ENCODE peak calls at places on chromosome 16, in five cellular contexts. One of them, this sample, is unnamed.

GRCh38 chr16:83842755-83843507 is 35.2 kb downstream of the HSBP1 start:
- DNase-seq in foreskin fibroblast: no peak
- DNase-seq in ovary: no peak
- DNase-seq in astrocyte of the spinal cord: no peak
- DNase-seq in heart left ventricle: no peak
- DNase-seq in this sample: no peak

GRCh38 chr16:383326-384020 is 1.7 kb upstream of the PGAP6 start:
- DNase-seq in ovary: no peak
- DNase-seq in astrocyte of the spinal cord: no peak
- DNase-seq in foreskin fibroblast: no peak
- DNase-seq in heart left ventricle: peak
- DNase-seq in this sample: no peak

GRCh38 chr16:58029410-58029809 is 3.9 kb downstream of the MMP15 start:
- DNase-seq in heart left ventricle: no peak
- DNase-seq in ovary: no peak
- DNase-seq in foreskin fibroblast: no peak
- DNase-seq in astrocyte of the spinal cord: no peak
- DNase-seq in this sample: no peak

GRCh38 chr16:28504707-28505404 is 1.8 kb downstream of the IL27 start:
- DNase-seq in astrocyte of the spinal cord: no peak
- DNase-seq in ovary: no peak
- DNase-seq in heart left ventricle: no peak
- DNase-seq in foreskin fibroblast: no peak
- DNase-seq in this sample: no peak

GRCh38 chr16:21169249-21169981 is 10.9 kb downstream of the LDAF1 start:
- DNase-seq in foreskin fibroblast: peak
- DNase-seq in heart left ventricle: no peak
- DNase-seq in ovary: no peak
- DNase-seq in astrocyte of the spinal cord: peak
- DNase-seq in this sample: peak

GRCh38 chr16:30010817-30011504 is at the start of gene DOC2A:
- DNase-seq in foreskin fibroblast: no peak
- DNase-seq in astrocyte of the spinal cord: no peak
- DNase-seq in ovary: no peak
- DNase-seq in heart left ventricle: no peak
- DNase-seq in this sample: no peak

GRCh38 chr16:81231014-81231413 is 7.5 kb upstream of the BCO1 start:
- DNase-seq in ovary: no peak
- DNase-seq in astrocyte of the spinal cord: no peak
- DNase-seq in heart left ventricle: no peak
- DNase-seq in foreskin fibroblast: no peak
- DNase-seq in this sample: no peak

GRCh38 chr16:56617212-56618085 is 8.1 kb upstream of the MT1E start:
- DNase-seq in ovary: peak
- DNase-seq in astrocyte of the spinal cord: peak
- DNase-seq in foreskin fibroblast: peak
- DNase-seq in heart left ventricle: peak
- DNase-seq in this sample: peak

GRCh38 chr16:66270333-66270927 is 96.1 kb upstream of the CDH5 start:
- DNase-seq in astrocyte of the spinal cord: peak
- DNase-seq in ovary: peak
- DNase-seq in heart left ventricle: peak
- DNase-seq in foreskin fibroblast: no peak
- DNase-seq in this sample: peak

GRCh38 chr16:63922563-63922962 is 1199.3 kb downstream of the CDH11 start:
- DNase-seq in ovary: no peak
- DNase-seq in astrocyte of the spinal cord: peak
- DNase-seq in heart left ventricle: no peak
- DNase-seq in foreskin fibroblast: no peak
- DNase-seq in this sample: peak

GRCh38 chr16:88923926-88924833 is 52.8 kb downstream of the CBFA2T3 start:
- DNase-seq in heart left ventricle: no peak
- DNase-seq in foreskin fibroblast: no peak
- DNase-seq in ovary: no peak
- DNase-seq in astrocyte of the spinal cord: no peak
- DNase-seq in this sample: no peak

GRCh38 chr16:66619534-66620418 is 15.3 kb downstream of the CMTM3 start:
- DNase-seq in astrocyte of the spinal cord: peak
- DNase-seq in foreskin fibroblast: peak
- DNase-seq in heart left ventricle: no peak
- DNase-seq in ovary: no peak
- DNase-seq in this sample: peak

GRCh38 chr16:72938426-72939164 is 109.3 kb downstream of the ZFHX3 start:
- DNase-seq in astrocyte of the spinal cord: peak
- DNase-seq in ovary: peak
- DNase-seq in foreskin fibroblast: peak
- DNase-seq in heart left ventricle: peak
- DNase-seq in this sample: peak

GRCh38 chr16:65754799-65755691 is 611.4 kb upstream of the CDH5 start:
- DNase-seq in heart left ventricle: no peak
- DNase-seq in foreskin fibroblast: no peak
- DNase-seq in astrocyte of the spinal cord: no peak
- DNase-seq in ovary: peak
- DNase-seq in this sample: peak

GRCh38 chr16:79547085-79547484 is 53.5 kb downstream of the MAF start:
- DNase-seq in astrocyte of the spinal cord: no peak
- DNase-seq in foreskin fibroblast: no peak
- DNase-seq in ovary: no peak
- DNase-seq in heart left ventricle: no peak
- DNase-seq in this sample: no peak

GRCh38 chr16:12716658-12717057 is 87.0 kb downstream of the CPPED1 start:
- DNase-seq in ovary: no peak
- DNase-seq in foreskin fibroblast: no peak
- DNase-seq in heart left ventricle: no peak
- DNase-seq in astrocyte of the spinal cord: no peak
- DNase-seq in this sample: no peak

GRCh38 chr16:20023190-20023589 is 50.5 kb downstream of the GPR139 start:
- DNase-seq in astrocyte of the spinal cord: peak
- DNase-seq in heart left ventricle: no peak
- DNase-seq in ovary: no peak
- DNase-seq in foreskin fibroblast: peak
- DNase-seq in this sample: peak

GRCh38 chr16:9484436-9484835 is 393.0 kb downstream of the HAPSTR1 start:
- DNase-seq in heart left ventricle: no peak
- DNase-seq in astrocyte of the spinal cord: no peak
- DNase-seq in foreskin fibroblast: no peak
- DNase-seq in ovary: no peak
- DNase-seq in this sample: no peak

GRCh38 chr16:82476786-82477185 is 150.0 kb upstream of the CDH13 start:
- DNase-seq in heart left ventricle: no peak
- DNase-seq in astrocyte of the spinal cord: no peak
- DNase-seq in ovary: no peak
- DNase-seq in foreskin fibroblast: no peak
- DNase-seq in this sample: no peak

GRCh38 chr16:49858200-49859129 is 2.6 kb upstream of the ZNF423 start:
- DNase-seq in heart left ventricle: peak
- DNase-seq in astrocyte of the spinal cord: no peak
- DNase-seq in ovary: peak
- DNase-seq in foreskin fibroblast: peak
- DNase-seq in this sample: peak

GRCh38 chr16:67800252-67801046 is 5.9 kb downstream of the RANBP10 start:
- DNase-seq in ovary: no peak
- DNase-seq in foreskin fibroblast: peak
- DNase-seq in heart left ventricle: peak
- DNase-seq in astrocyte of the spinal cord: no peak
- DNase-seq in this sample: peak

GRCh38 chr16:74605746-74606520 is 981 bp downstream of the GLG1 start:
- DNase-seq in ovary: no peak
- DNase-seq in heart left ventricle: no peak
- DNase-seq in foreskin fibroblast: no peak
- DNase-seq in astrocyte of the spinal cord: no peak
- DNase-seq in this sample: no peak

GRCh38 chr16:3009568-3010390 is 2.9 kb upstream of the CLDN9 start:
- DNase-seq in heart left ventricle: no peak
- DNase-seq in astrocyte of the spinal cord: no peak
- DNase-seq in foreskin fibroblast: no peak
- DNase-seq in ovary: no peak
- DNase-seq in this sample: no peak

GRCh38 chr16:66189951-66190350 is 176.5 kb upstream of the CDH5 start:
- DNase-seq in ovary: no peak
- DNase-seq in foreskin fibroblast: peak
- DNase-seq in astrocyte of the spinal cord: peak
- DNase-seq in heart left ventricle: no peak
- DNase-seq in this sample: peak

GRCh38 chr16:57277586-57277985 is 6.9 kb downstream of the PLLP start:
- DNase-seq in ovary: no peak
- DNase-seq in astrocyte of the spinal cord: peak
- DNase-seq in heart left ventricle: no peak
- DNase-seq in foreskin fibroblast: peak
- DNase-seq in this sample: peak

GRCh38 chr16:60120586-60120985 is 1386.5 kb upstream of the GOT2 start:
- DNase-seq in astrocyte of the spinal cord: no peak
- DNase-seq in ovary: no peak
- DNase-seq in foreskin fibroblast: no peak
- DNase-seq in heart left ventricle: no peak
- DNase-seq in this sample: no peak

GRCh38 chr16:57091200-57091989 is 988 bp upstream of the CPNE2 start:
- DNase-seq in foreskin fibroblast: peak
- DNase-seq in astrocyte of the spinal cord: peak
- DNase-seq in ovary: peak
- DNase-seq in heart left ventricle: no peak
- DNase-seq in this sample: peak

GRCh38 chr16:21159281-21159951 is 942 bp downstream of the LDAF1 start:
- DNase-seq in astrocyte of the spinal cord: no peak
- DNase-seq in ovary: peak
- DNase-seq in foreskin fibroblast: no peak
- DNase-seq in heart left ventricle: peak
- DNase-seq in this sample: no peak

GRCh38 chr16:85565796-85566501 is 47.2 kb upstream of the GSE1 start:
- DNase-seq in astrocyte of the spinal cord: no peak
- DNase-seq in ovary: no peak
- DNase-seq in heart left ventricle: no peak
- DNase-seq in foreskin fibroblast: no peak
- DNase-seq in this sample: no peak
- H3K4me3 ChIP-seq in astrocyte of the spinal cord: no peak
- H3K4me3 ChIP-seq in ovary: no peak
- H3K4me3 ChIP-seq in heart left ventricle: no peak
- H3K4me3 ChIP-seq in foreskin fibroblast: no peak
- H3K4me3 ChIP-seq in this sample: no peak

GRCh38 chr16:4811242-4811641 is 8.8 kb upstream of the ROGDI start:
- DNase-seq in foreskin fibroblast: no peak
- DNase-seq in astrocyte of the spinal cord: no peak
- DNase-seq in ovary: no peak
- DNase-seq in heart left ventricle: no peak
- DNase-seq in this sample: no peak

GRCh38 chr16:4811773-4812172 is 9.3 kb upstream of the ROGDI start:
- DNase-seq in ovary: no peak
- DNase-seq in heart left ventricle: no peak
- DNase-seq in astrocyte of the spinal cord: no peak
- DNase-seq in foreskin fibroblast: no peak
- DNase-seq in this sample: no peak

GRCh38 chr16:4814046-4814445 is 11.6 kb upstream of the ROGDI start:
- DNase-seq in ovary: no peak
- DNase-seq in foreskin fibroblast: no peak
- DNase-seq in heart left ventricle: no peak
- DNase-seq in astrocyte of the spinal cord: no peak
- DNase-seq in this sample: no peak

GRCh38 chr16:4813251-4814003 is 11.0 kb upstream of the ROGDI start:
- DNase-seq in heart left ventricle: no peak
- DNase-seq in foreskin fibroblast: no peak
- DNase-seq in ovary: no peak
- DNase-seq in astrocyte of the spinal cord: no peak
- DNase-seq in this sample: no peak

GRCh38 chr16:4814542-4815173 is 12.2 kb upstream of the ROGDI start:
- DNase-seq in heart left ventricle: peak
- DNase-seq in ovary: no peak
- DNase-seq in astrocyte of the spinal cord: no peak
- DNase-seq in foreskin fibroblast: no peak
- DNase-seq in this sample: no peak
- TF ChIP-seq CTCF in heart left ventricle: no peak
- TF ChIP-seq CTCF in ovary: no peak
- TF ChIP-seq CTCF in astrocyte of the spinal cord: no peak
- TF ChIP-seq CTCF in foreskin fibroblast: no peak
- TF ChIP-seq CTCF in this sample: no peak

GRCh38 chr16:69917739-69918138 is 33.4 kb upstream of the CLEC18A start:
- DNase-seq in heart left ventricle: peak
- DNase-seq in astrocyte of the spinal cord: peak
- DNase-seq in ovary: peak
- DNase-seq in foreskin fibroblast: peak
- DNase-seq in this sample: peak
- H3K4me3 ChIP-seq in heart left ventricle: no peak
- H3K4me3 ChIP-seq in astrocyte of the spinal cord: peak
- H3K4me3 ChIP-seq in ovary: no peak
- H3K4me3 ChIP-seq in foreskin fibroblast: no peak
- H3K4me3 ChIP-seq in this sample: peak

GRCh38 chr16:10919003-10919351 is 23.3 kb downstream of the DEXI start:
- DNase-seq in astrocyte of the spinal cord: no peak
- DNase-seq in ovary: no peak
- DNase-seq in foreskin fibroblast: no peak
- DNase-seq in heart left ventricle: no peak
- DNase-seq in this sample: no peak
- TF ChIP-seq CTCF in astrocyte of the spinal cord: no peak
- TF ChIP-seq CTCF in ovary: no peak
- TF ChIP-seq CTCF in foreskin fibroblast: no peak
- TF ChIP-seq CTCF in heart left ventricle: peak
- TF ChIP-seq CTCF in this sample: no peak

GRCh38 chr16:17468611-17469010 is 2.1 kb downstream of the XYLT1 start:
- DNase-seq in ovary: no peak
- DNase-seq in foreskin fibroblast: no peak
- DNase-seq in astrocyte of the spinal cord: no peak
- DNase-seq in heart left ventricle: no peak
- DNase-seq in this sample: no peak
- H3K4me3 ChIP-seq in ovary: peak
- H3K4me3 ChIP-seq in foreskin fibroblast: peak
- H3K4me3 ChIP-seq in astrocyte of the spinal cord: peak
- H3K4me3 ChIP-seq in heart left ventricle: peak
- H3K4me3 ChIP-seq in this sample: peak

GRCh38 chr16:48029768-48030167 is 126.0 kb downstream of the ABCC12 start:
- DNase-seq in heart left ventricle: no peak
- DNase-seq in ovary: no peak
- DNase-seq in astrocyte of the spinal cord: no peak
- DNase-seq in foreskin fibroblast: no peak
- DNase-seq in this sample: no peak
- TF ChIP-seq CTCF in heart left ventricle: no peak
- TF ChIP-seq CTCF in ovary: no peak
- TF ChIP-seq CTCF in astrocyte of the spinal cord: no peak
- TF ChIP-seq CTCF in foreskin fibroblast: no peak
- TF ChIP-seq CTCF in this sample: peak